ENCODE peak calls at places on chromosomes 6 and 20, in nine cellular contexts. A is left ventricle myocardium inferior; T is DND-41; P is AG09309; V is NCI-H1048; Q is PC-9; U is CD8-positive, alpha-beta T cell; B is stimulated activated naive CD8-positive, alpha-beta T cell treated with anti-CD3 and anti-CD28 coated beads, Interleukin-15, amount 100 ng/mL, for 72 hours; N is activated CD4-positive, alpha-beta memory T cell treated with anti-CD3 and anti-CD28 coated beads, Interleukin-2, amount 10 ng/mL, durations not matched to agents 7 days and 5 days. G is an unnamed sample.

GRCh38 chr6:37005061-37005810 is at the start of gene FGD2:
- DNase-seq in A (no peak), T (no peak), P (no peak), V (no peak), Q (no peak), U (no peak), B (no peak), N (no peak), G (no peak)

GRCh38 chr20:57568088-57568896 is 7.4 kb downstream of the PCK1 start:
- DNase-seq in A (no peak), T (no peak), P (no peak), V (no peak), Q (no peak), U (no peak), B (no peak), N (no peak), G (no peak)

GRCh38 chr20:5492941-5493340 is 176.2 kb upstream of the PROKR2 start:
- DNase-seq in A (no peak), T (no peak), P (no peak), V (no peak), Q (no peak), U (no peak), B (no peak), N (no peak), G (no peak)

GRCh38 chr6:160520043-160520904 is 143.8 kb downstream of the LPA start:
- DNase-seq in A (peak; percentile 75), T (no peak), P (no peak), V (peak; percentile 16), Q (no peak), U (peak; percentile 72), B (peak; percentile 77), N (peak; percentile 58), G (peak; percentile 80)

GRCh38 chr6:5943591-5943990 is 63.1 kb downstream of the NRN1 start:
- DNase-seq in A (no peak), T (no peak), P (no peak), V (no peak), Q (no peak), U (no peak), B (no peak), N (no peak), G (no peak)

GRCh38 chr20:44614525-44614924 is 32.1 kb downstream of the PKIG start:
- DNase-seq in A (peak; percentile 69), T (no peak), P (no peak), V (no peak), Q (no peak), U (no peak), B (no peak), N (no peak), G (no peak)

GRCh38 chr6:2524090-2524489 is 226.6 kb downstream of the MYLK4 start:
- DNase-seq in A (no peak), T (peak; percentile 14), P (no peak), V (no peak), Q (no peak), U (no peak), B (no peak), N (no peak), G (no peak)

GRCh38 chr6:30829639-30830250 is 54.6 kb upstream of the DDR1 start:
- DNase-seq in A (no peak), T (peak; percentile 38), P (no peak), V (no peak), Q (no peak), U (no peak), B (no peak), N (no peak), G (peak; percentile 36)

GRCh38 chr6:134464690-134465411 is 146.9 kb upstream of the SGK1 start:
- DNase-seq in A (no peak), T (no peak), P (no peak), V (no peak), Q (no peak), U (no peak), B (no peak), N (no peak), G (no peak)

GRCh38 chr20:32918751-32919150 is 60.0 kb downstream of the EFCAB8 start:
- DNase-seq in A (no peak), T (peak; percentile 1), P (no peak), V (no peak), Q (no peak), U (no peak), B (no peak), N (no peak), G (no peak)

GRCh38 chr20:57188056-57188455 is 78.4 kb downstream of the BMP7 start:
- DNase-seq in A (no peak), T (no peak), P (no peak), V (no peak), Q (no peak), U (no peak), B (no peak), N (no peak), G (no peak)

GRCh38 chr6:17968081-17968518 is 19.3 kb downstream of the KIF13A start:
- DNase-seq in A (no peak), T (no peak), P (no peak), V (no peak), Q (no peak), U (no peak), B (no peak), N (no peak), G (no peak)

GRCh38 chr6:2765896-2766766 is 938 bp downstream of the WRNIP1 start:
- DNase-seq in A (peak; percentile 57), T (peak; percentile 45), P (no peak), V (no peak), Q (no peak), U (peak; percentile 28), B (peak; percentile 61), N (peak; percentile 44), G (peak; percentile 64)

GRCh38 chr6:30260036-30260504 is 46.9 kb upstream of the TRIM26 start:
- DNase-seq in A (no peak), T (no peak), P (no peak), V (no peak), Q (no peak), U (no peak), B (peak; percentile 37), N (peak; percentile 21), G (peak; percentile 46)

GRCh38 chr6:85684125-85684808 is 41.6 kb upstream of the SYNCRIP start:
- DNase-seq in A (no peak), T (no peak), P (no peak), V (no peak), Q (no peak), U (no peak), B (no peak), N (no peak), G (no peak)